ENCODE peak calls at places on chromosome 2, in six cellular contexts. One of them, this sample, is unnamed. For H3K4me1, the result is how much of the 10 kb centered on the place peaks cover.

GRCh38 chr2:104976603-104977120 is 61.2 kb upstream of the MRPS9 start:
- DNase-seq in GM23248: no peak
- DNase-seq in HCT116: peak
- DNase-seq in hepatocyte: no peak
- DNase-seq in GM23338: peak
- DNase-seq in GM12878: peak
- DNase-seq in this sample: no peak

GRCh38 chr2:207512356-207512755 is 17.4 kb upstream of the CREB1 start:
- DNase-seq in GM23248: no peak
- DNase-seq in HCT116: no peak
- DNase-seq in hepatocyte: no peak
- DNase-seq in GM23338: no peak
- DNase-seq in GM12878: no peak
- DNase-seq in this sample: no peak

GRCh38 chr2:15617778-15618448 is 26.2 kb downstream of the DDX1 start:
- DNase-seq in GM23248: no peak
- DNase-seq in HCT116: no peak
- DNase-seq in hepatocyte: no peak
- DNase-seq in GM23338: no peak
- DNase-seq in GM12878: no peak
- DNase-seq in this sample: no peak

GRCh38 chr2:148231858-148232257 is 211.0 kb downstream of the MBD5 start:
- DNase-seq in GM23248: no peak
- DNase-seq in HCT116: no peak
- DNase-seq in hepatocyte: no peak
- DNase-seq in GM23338: no peak
- DNase-seq in GM12878: no peak
- DNase-seq in this sample: no peak

GRCh38 chr2:38294597-38294996 is 82.5 kb downstream of the ATL2 start:
- DNase-seq in GM23248: no peak
- DNase-seq in HCT116: no peak
- DNase-seq in hepatocyte: no peak
- DNase-seq in GM23338: no peak
- DNase-seq in GM12878: no peak
- DNase-seq in this sample: no peak

GRCh38 chr2:237895544-237896506 is 36.4 kb downstream of the RAMP1 start:
- DNase-seq in GM23248: no peak
- DNase-seq in HCT116: no peak
- DNase-seq in hepatocyte: peak
- DNase-seq in GM23338: no peak
- DNase-seq in GM12878: no peak
- DNase-seq in this sample: peak

GRCh38 chr2:25666218-25666617 is 7.2 kb downstream of the DTNB start:
- DNase-seq in GM23248: no peak
- DNase-seq in HCT116: no peak
- DNase-seq in hepatocyte: no peak
- DNase-seq in GM23338: no peak
- DNase-seq in GM12878: no peak
- DNase-seq in this sample: no peak

GRCh38 chr2:47227532-47228166 is 72.5 kb upstream of the STPG4 start:
- DNase-seq in GM23248: no peak
- DNase-seq in HCT116: no peak
- DNase-seq in hepatocyte: no peak
- DNase-seq in GM23338: no peak
- DNase-seq in GM12878: no peak
- DNase-seq in this sample: no peak

GRCh38 chr2:65057391-65058052 is 1.3 kb downstream of the CEP68 start:
- DNase-seq in GM23248: peak
- DNase-seq in HCT116: no peak
- DNase-seq in hepatocyte: no peak
- DNase-seq in GM23338: peak
- DNase-seq in GM12878: peak
- DNase-seq in this sample: peak

GRCh38 chr2:237677951-237678481 is 50.6 kb downstream of the LRRFIP1 start:
- DNase-seq in GM23248: peak
- DNase-seq in HCT116: no peak
- DNase-seq in hepatocyte: peak
- DNase-seq in GM23338: no peak
- DNase-seq in GM12878: no peak
- DNase-seq in this sample: no peak

GRCh38 chr2:158716091-158716815 is 78.9 kb upstream of the DAPL1 start:
- DNase-seq in GM23248: no peak
- DNase-seq in HCT116: no peak
- DNase-seq in hepatocyte: no peak
- DNase-seq in GM23338: no peak
- DNase-seq in GM12878: no peak
- DNase-seq in this sample: no peak

GRCh38 chr2:199992296-199992695 is 36.9 kb downstream of the MAIP1 start:
- DNase-seq in GM23248: no peak
- DNase-seq in HCT116: no peak
- DNase-seq in hepatocyte: no peak
- DNase-seq in GM23338: no peak
- DNase-seq in GM12878: no peak
- DNase-seq in this sample: no peak

GRCh38 chr2:30074023-30074422 is 72.8 kb upstream of the YPEL5 start:
- DNase-seq in GM23248: peak
- DNase-seq in HCT116: no peak
- DNase-seq in hepatocyte: no peak
- DNase-seq in GM23338: no peak
- DNase-seq in GM12878: no peak
- DNase-seq in this sample: no peak

GRCh38 chr2:27888790-27889189 is 1.4 kb downstream of the RBKS start:
- DNase-seq in GM23248: peak
- DNase-seq in HCT116: no peak
- DNase-seq in hepatocyte: no peak
- DNase-seq in GM23338: no peak
- DNase-seq in GM12878: no peak
- DNase-seq in this sample: no peak

GRCh38 chr2:207483477-207483876 is 46.3 kb upstream of the CREB1 start:
- DNase-seq in GM23248: no peak
- DNase-seq in HCT116: no peak
- DNase-seq in hepatocyte: no peak
- DNase-seq in GM23338: no peak
- DNase-seq in GM12878: no peak
- DNase-seq in this sample: no peak

GRCh38 chr2:173572848-173573247 is 218.2 kb downstream of the CDCA7 start:
- DNase-seq in GM23248: no peak
- DNase-seq in HCT116: no peak
- DNase-seq in hepatocyte: no peak
- DNase-seq in GM23338: no peak
- DNase-seq in GM12878: no peak
- DNase-seq in this sample: no peak

GRCh38 chr2:53505814-53506213 is 261.8 kb upstream of the CHAC2 start:
- DNase-seq in GM23248: no peak
- DNase-seq in HCT116: no peak
- DNase-seq in hepatocyte: no peak
- DNase-seq in GM23338: no peak
- DNase-seq in GM12878: no peak
- DNase-seq in this sample: no peak

GRCh38 chr2:202193881-202194353 is 44.5 kb downstream of the SUMO1 start:
- DNase-seq in GM23248: no peak
- DNase-seq in HCT116: no peak
- DNase-seq in hepatocyte: no peak
- DNase-seq in GM23338: peak
- DNase-seq in GM12878: no peak
- DNase-seq in this sample: no peak

GRCh38 chr2:80638759-80639158 is 334.2 kb upstream of the LRRTM1 start:
- DNase-seq in GM23248: no peak
- DNase-seq in HCT116: no peak
- DNase-seq in hepatocyte: peak
- DNase-seq in GM23338: no peak
- DNase-seq in GM12878: no peak
- DNase-seq in this sample: no peak

GRCh38 chr2:181268174-181268867 is 188.9 kb upstream of the ITGA4 start:
- DNase-seq in GM23248: no peak
- DNase-seq in HCT116: no peak
- DNase-seq in hepatocyte: no peak
- DNase-seq in GM23338: no peak
- DNase-seq in GM12878: no peak
- DNase-seq in this sample: no peak

GRCh38 chr2:28435796-28436425 is 43.3 kb downstream of the FOSL2 start:
- DNase-seq in GM23248: no peak
- DNase-seq in HCT116: no peak
- DNase-seq in hepatocyte: no peak
- DNase-seq in GM23338: no peak
- DNase-seq in GM12878: no peak
- DNase-seq in this sample: peak

DNA sequence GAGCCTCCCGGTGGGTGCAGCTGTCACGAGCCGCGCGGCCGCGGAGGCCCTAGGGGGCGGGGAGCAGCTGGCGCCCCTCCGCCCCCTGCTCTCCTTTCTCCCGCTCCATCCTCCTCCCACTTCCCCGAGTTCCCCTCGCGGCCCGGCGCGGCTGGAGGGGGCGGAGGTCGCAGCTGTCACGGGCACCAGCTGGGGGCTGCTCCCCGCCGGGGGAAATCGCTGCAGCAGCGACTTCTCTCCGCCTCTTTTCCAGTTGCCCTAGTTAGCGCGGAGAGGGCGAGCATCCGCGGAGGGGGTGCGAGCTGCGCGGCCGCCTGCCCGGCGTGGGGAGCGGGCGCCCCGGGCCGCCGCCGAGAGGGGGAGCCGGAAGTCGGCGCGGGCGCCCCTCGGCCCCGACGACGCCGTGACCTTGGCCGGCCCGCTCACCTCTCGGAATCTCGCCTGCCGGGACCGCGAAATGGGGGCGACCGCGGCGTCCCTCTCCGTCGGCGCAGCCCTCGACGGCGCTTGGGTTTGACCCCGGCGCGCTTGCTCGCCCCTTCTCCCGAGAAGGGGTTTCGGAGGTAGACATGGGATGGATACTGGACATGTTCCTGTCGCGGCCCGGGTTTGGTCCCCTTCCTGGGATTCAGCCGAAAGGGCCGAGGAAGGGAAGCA is 700 bp downstream of the NCOA1 start:
- DNase-seq in GM23248: peak
- DNase-seq in HCT116: no peak
- DNase-seq in hepatocyte: peak
- DNase-seq in GM23338: peak
- DNase-seq in GM12878: no peak
- DNase-seq in this sample: peak
- H3K4me1 ChIP-seq in GM23248: under half
- H3K4me1 ChIP-seq in HCT116: under half
- H3K4me1 ChIP-seq in hepatocyte: under half
- H3K4me1 ChIP-seq in GM23338: under half
- H3K4me1 ChIP-seq in GM12878: under half
- H3K4me1 ChIP-seq in this sample: under half

GRCh38 chr2:54569745-54570296 is 113.7 kb downstream of the SPTBN1 start:
- DNase-seq in GM23248: no peak
- DNase-seq in HCT116: no peak
- DNase-seq in hepatocyte: no peak
- DNase-seq in GM23338: no peak
- DNase-seq in GM12878: peak
- DNase-seq in this sample: no peak
- H3K27ac ChIP-seq in GM23248: no peak
- H3K27ac ChIP-seq in HCT116: no peak
- H3K27ac ChIP-seq in hepatocyte: peak
- H3K27ac ChIP-seq in GM23338: peak
- H3K27ac ChIP-seq in GM12878: peak
- H3K27ac ChIP-seq in this sample: peak

DNA sequence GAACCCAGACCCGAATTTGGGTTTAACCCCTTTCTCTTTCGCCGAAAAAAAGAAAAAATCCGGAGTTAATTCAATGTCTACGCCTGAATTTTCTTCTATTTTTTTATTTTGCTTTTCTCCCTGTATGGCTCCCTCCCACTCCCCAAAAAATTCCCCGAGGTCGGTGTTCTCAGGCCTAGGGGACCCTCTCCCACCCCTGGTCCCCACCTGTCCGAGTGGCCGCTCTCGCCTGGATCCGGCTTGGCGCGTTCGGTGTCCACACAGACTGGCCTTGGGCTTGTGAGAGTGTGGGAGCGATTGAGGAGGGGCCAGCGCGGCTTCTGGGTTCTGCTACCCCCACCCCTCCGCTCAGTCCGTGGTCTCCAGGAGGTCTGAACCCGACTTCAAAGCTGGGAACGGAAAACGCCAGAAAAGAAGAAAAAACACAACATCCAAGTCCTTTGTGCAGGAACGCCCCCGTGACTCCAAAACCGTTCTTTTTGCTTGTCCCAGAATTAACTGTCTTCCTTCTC is 5.7 kb upstream of the EN1 start:
- DNase-seq in GM23248: no peak
- DNase-seq in HCT116: no peak
- DNase-seq in hepatocyte: no peak
- DNase-seq in GM23338: no peak
- DNase-seq in GM12878: no peak
- DNase-seq in this sample: no peak
- TF ChIP-seq EZH2 in GM23248: no peak
- TF ChIP-seq EZH2 in HCT116: no peak
- TF ChIP-seq EZH2 in hepatocyte: peak
- TF ChIP-seq EZH2 in GM23338: peak
- TF ChIP-seq EZH2 in GM12878: no peak
- TF ChIP-seq EZH2 in this sample: peak

DNA sequence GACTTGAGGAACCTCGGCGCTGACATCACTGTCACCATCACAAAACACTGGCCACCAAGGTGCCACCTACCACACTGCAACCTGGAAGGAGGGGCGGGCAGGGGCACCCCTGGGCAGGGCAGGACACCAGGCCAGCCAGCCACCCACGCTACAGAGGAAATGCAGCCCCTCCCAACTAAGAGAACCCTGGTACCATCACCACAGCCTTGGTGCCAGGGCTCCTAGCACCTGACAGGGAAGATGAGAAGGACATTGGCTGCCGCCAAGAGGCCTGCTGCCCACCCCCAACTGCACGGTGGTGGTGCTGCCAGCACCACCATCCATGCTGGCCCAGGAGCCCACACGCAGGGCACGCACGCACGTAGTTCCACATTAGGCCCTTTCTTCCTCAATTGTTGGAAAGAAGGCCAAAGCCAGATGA is 88.7 kb downstream of the HDAC4 start:
- DNase-seq in GM23248: no peak
- DNase-seq in HCT116: no peak
- DNase-seq in hepatocyte: no peak
- DNase-seq in GM23338: no peak
- DNase-seq in GM12878: no peak
- DNase-seq in this sample: no peak
- H3K4me1 ChIP-seq in GM23248: under half
- H3K4me1 ChIP-seq in HCT116: under half
- H3K4me1 ChIP-seq in hepatocyte: under half
- H3K4me1 ChIP-seq in GM23338: under half
- H3K4me1 ChIP-seq in GM12878: under half
- H3K4me1 ChIP-seq in this sample: under half

GRCh38 chr2:121805767-121806145 is 50.3 kb downstream of the TSN start:
- DNase-seq in GM23248: no peak
- DNase-seq in HCT116: no peak
- DNase-seq in hepatocyte: no peak
- DNase-seq in GM23338: no peak
- DNase-seq in GM12878: no peak
- DNase-seq in this sample: no peak

GRCh38 chr2:121804997-121805766 is 49.7 kb downstream of the TSN start:
- DNase-seq in GM23248: no peak
- DNase-seq in HCT116: no peak
- DNase-seq in hepatocyte: no peak
- DNase-seq in GM23338: peak
- DNase-seq in GM12878: no peak
- DNase-seq in this sample: no peak

GRCh38 chr2:121804340-121804739 is 48.9 kb downstream of the TSN start:
- DNase-seq in GM23248: no peak
- DNase-seq in HCT116: no peak
- DNase-seq in hepatocyte: no peak
- DNase-seq in GM23338: peak
- DNase-seq in GM12878: peak
- DNase-seq in this sample: no peak

GRCh38 chr2:121801916-121802315 is 46.5 kb downstream of the TSN start:
- DNase-seq in GM23248: no peak
- DNase-seq in HCT116: no peak
- DNase-seq in hepatocyte: no peak
- DNase-seq in GM23338: no peak
- DNase-seq in GM12878: no peak
- DNase-seq in this sample: no peak

GRCh38 chr2:121803503-121803902 is 48.1 kb downstream of the TSN start:
- DNase-seq in GM23248: no peak
- DNase-seq in HCT116: no peak
- DNase-seq in hepatocyte: no peak
- DNase-seq in GM23338: peak
- DNase-seq in GM12878: no peak
- DNase-seq in this sample: no peak
- H3K27ac ChIP-seq in GM23248: no peak
- H3K27ac ChIP-seq in HCT116: no peak
- H3K27ac ChIP-seq in hepatocyte: no peak
- H3K27ac ChIP-seq in GM23338: peak
- H3K27ac ChIP-seq in GM12878: no peak
- H3K27ac ChIP-seq in this sample: no peak